ENCODE peak calls at places on chromosome 22, in five cellular contexts. W is IMR-90; Z is CD4-positive, alpha-beta T cell; T is H9; B is K562. F is an unnamed sample.
A peak's percentile ranks its signal among the peaks of the same experiment; 100 is the strongest.

GRCh38 chr22:48520888-48521600 is 1306.6 kb downstream of the BRD1 start:
- DNase-seq in W (no peak), Z (no peak), T (no peak), B (peak; percentile 10), F (no peak)

GRCh38 chr22:30332551-30332950 is 5.8 kb upstream of the TBC1D10A start:
- DNase-seq in W (no peak), Z (no peak), T (no peak), B (no peak), F (no peak)

GRCh38 chr22:32042924-32043323 is at the start of gene SLC5A1:
- DNase-seq in W (no peak), Z (no peak), T (peak; percentile 33), B (no peak), F (peak; percentile 91)

GRCh38 chr22:21000987-21001600 is 824 bp downstream of the THAP7 start:
- DNase-seq in W (no peak), Z (no peak), T (no peak), B (no peak), F (peak; percentile 73)

GRCh38 chr22:30872282-30873041 is 96.1 kb downstream of the MORC2 start:
- DNase-seq in W (no peak), Z (no peak), T (no peak), B (peak; percentile 19), F (no peak)

GRCh38 chr22:28983788-28984441 is 77.7 kb downstream of the C22orf31 start:
- DNase-seq in W (no peak), Z (no peak), T (no peak), B (no peak), F (no peak)

GRCh38 chr22:20741634-20742581 is 32.0 kb upstream of the SERPIND1 start:
- DNase-seq in W (peak; percentile 13), Z (peak; percentile 32), T (no peak), B (peak; percentile 93), F (no peak)

GRCh38 chr22:44386386-44387035 is 73.8 kb upstream of the SHISAL1 start:
- DNase-seq in W (no peak), Z (no peak), T (no peak), B (no peak), F (no peak)

GRCh38 chr22:26689553-26690301 is 32.3 kb downstream of the MIAT start:
- DNase-seq in W (no peak), Z (no peak), T (no peak), B (no peak), F (no peak)

GRCh38 chr22:49677495-49677889 is 150.2 kb downstream of the BRD1 start:
- DNase-seq in W (no peak), Z (no peak), T (peak; percentile 26), B (no peak), F (no peak)

GRCh38 chr22:49674479-49674830 is 153.2 kb downstream of the BRD1 start:
- DNase-seq in W (no peak), Z (no peak), T (no peak), B (no peak), F (no peak)

GRCh38 chr22:49676783-49677494 is 150.7 kb downstream of the BRD1 start:
- DNase-seq in W (no peak), Z (no peak), T (peak; percentile 13), B (no peak), F (no peak)

GRCh38 chr22:49678137-49678841 is 149.4 kb downstream of the BRD1 start:
- DNase-seq in W (no peak), Z (no peak), T (peak; percentile 12), B (no peak), F (no peak)

GRCh38 chr22:49676230-49676629 is 151.4 kb downstream of the BRD1 start:
- DNase-seq in W (no peak), Z (no peak), T (no peak), B (no peak), F (no peak)
- H3K27me3 ChIP-seq in W (peaks cover 8% of the 10 kb centered on the region), Z (peaks cover 8% of the 10 kb centered on the region), T (peaks cover 15% of the 10 kb centered on the region), B (peaks cover 18% of the 10 kb centered on the region), F (peaks cover 12% of the 10 kb centered on the region)

GRCh38 chr22:43152355-43153071 is 1.2 kb downstream of the TSPO start:
- DNase-seq in W (peak; percentile 22), Z (peak; percentile 63), T (no peak), B (no peak), F (peak; percentile 75)
- H3K27ac ChIP-seq in W (peak overlapping the region; percentile 82), Z (peak overlapping the region; percentile 56), T (no peak overlapping the region), B (peak overlapping the region; percentile 76), F (peak overlapping the region; percentile 86)

GRCh38 chr22:46721716-46722115 is 16.3 kb downstream of the CERK start:
- DNase-seq in W (no peak), Z (no peak), T (no peak), B (no peak), F (no peak)

GRCh38 chr22:46723882-46724281 is 14.2 kb downstream of the CERK start:
- DNase-seq in W (no peak), Z (no peak), T (no peak), B (no peak), F (no peak)

GRCh38 chr22:46714550-46714949 is 23.5 kb downstream of the CERK start:
- DNase-seq in W (peak; percentile 57), Z (no peak), T (no peak), B (no peak), F (no peak)

GRCh38 chr22:46725096-46725495 is 13.0 kb downstream of the CERK start:
- DNase-seq in W (no peak), Z (no peak), T (no peak), B (no peak), F (no peak)

GRCh38 chr22:46719921-46720320 is 18.1 kb downstream of the CERK start:
- DNase-seq in W (no peak), Z (no peak), T (no peak), B (no peak), F (no peak)
- H3K27me3 ChIP-seq in W (no peaks in the 10 kb centered on the region), Z (no peaks in the 10 kb centered on the region), T (no peaks in the 10 kb centered on the region), B (no peaks in the 10 kb centered on the region), F (no peaks in the 10 kb centered on the region)

DNA sequence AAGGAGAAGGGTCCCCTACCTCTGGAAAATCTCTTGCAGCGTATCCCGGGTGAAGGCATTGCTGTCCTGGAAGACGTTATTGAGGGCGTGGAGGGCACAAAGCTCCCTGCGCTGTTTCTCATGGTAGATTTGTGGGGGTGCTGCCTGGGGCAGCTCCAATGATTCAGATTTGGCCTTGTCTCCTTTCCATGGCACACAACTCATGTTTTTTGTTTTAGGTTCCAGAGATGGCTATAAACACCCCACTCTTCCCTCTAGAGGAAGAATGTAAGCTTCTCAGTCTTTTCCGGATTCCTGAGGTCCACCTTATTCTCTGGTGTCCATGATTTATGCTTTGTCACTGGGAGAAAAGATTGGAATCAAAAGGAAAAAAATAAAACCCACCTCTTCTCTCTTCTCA is 959 bp downstream of the JOSD1 start:
- DNase-seq in W (peak; percentile 62), Z (no peak), T (no peak), B (no peak), F (no peak)
- H3K27ac ChIP-seq in W (peak overlapping the region; percentile 63), Z (peak overlapping the region; percentile 98), T (no peak overlapping the region), B (peak overlapping the region; percentile 89), F (peak overlapping the region; percentile 94)

GRCh38 chr22:50016988-50017700 is 4.6 kb upstream of the IL17REL start:
- DNase-seq in W (no peak), Z (peak; percentile 22), T (no peak), B (no peak), F (no peak)

GRCh38 chr22:50014655-50015401 is 2.3 kb upstream of the IL17REL start:
- DNase-seq in W (no peak), Z (no peak), T (peak; percentile 28), B (peak; percentile 65), F (peak; percentile 64)

GRCh38 chr22:50017701-50018224 is 5.2 kb upstream of the IL17REL start:
- DNase-seq in W (no peak), Z (no peak), T (no peak), B (no peak), F (no peak)

GRCh38 chr22:50015451-50016307 is 3.1 kb upstream of the IL17REL start:
- DNase-seq in W (no peak), Z (no peak), T (peak; percentile 30), B (no peak), F (no peak)

DNA sequence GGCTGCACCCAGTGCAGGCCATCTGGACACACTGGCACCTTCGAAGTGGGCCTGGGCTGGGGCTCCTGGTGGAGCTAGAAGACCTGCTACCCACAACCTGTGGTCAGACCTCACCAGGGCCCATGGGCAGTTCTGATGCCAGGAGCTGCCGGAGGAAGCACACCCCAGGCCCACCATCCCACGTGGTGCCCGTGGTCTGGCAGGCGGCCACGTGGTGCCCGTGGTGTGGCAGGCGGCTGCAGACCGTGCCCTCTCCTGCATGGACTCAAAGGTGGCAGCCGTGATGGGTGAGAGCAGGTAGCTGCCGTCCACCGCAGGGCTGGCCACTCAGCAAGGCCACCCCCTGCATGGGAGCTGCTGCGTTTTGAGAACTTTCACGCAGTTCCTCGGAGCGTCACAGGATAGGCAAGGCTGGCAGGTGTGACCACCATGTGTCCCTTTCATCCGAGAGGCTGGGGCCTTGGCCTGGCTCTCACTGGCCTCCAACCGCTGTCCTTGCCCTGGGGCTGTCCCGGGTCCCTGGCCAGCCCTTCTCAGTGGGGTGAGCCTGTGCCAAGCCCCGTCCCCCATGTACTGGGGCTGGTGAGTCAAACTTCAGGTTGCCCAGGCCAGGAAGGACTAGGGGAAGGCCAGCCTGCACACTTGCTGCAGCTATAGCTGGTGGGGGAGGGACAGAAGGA is 3.9 kb upstream of the IL17REL start:
- DNase-seq in W (no peak), Z (no peak), T (no peak), B (no peak), F (no peak)
- H3K27me3 ChIP-seq in W (peaks cover 67% of the 10 kb centered on the region), Z (peaks cover 16% of the 10 kb centered on the region), T (peaks cover 12% of the 10 kb centered on the region), B (no peaks in the 10 kb centered on the region), F (no peaks in the 10 kb centered on the region)

GRCh38 chr22:19477321-19478085 is 1.5 kb downstream of the UFD1 start:
- DNase-seq in W (peak; percentile 16), Z (no peak), T (no peak), B (no peak), F (no peak)

GRCh38 chr22:19478086-19478392 is 954 bp downstream of the UFD1 start:
- DNase-seq in W (no peak), Z (no peak), T (no peak), B (no peak), F (no peak)

GRCh38 chr22:19473578-19473977 is 5.4 kb downstream of the UFD1 start:
- DNase-seq in W (no peak), Z (no peak), T (no peak), B (no peak), F (no peak)

GRCh38 chr22:19478466-19479357 is at the start of gene UFD1:
- DNase-seq in W (peak; percentile 81), Z (peak; percentile 71), T (peak; percentile 87), B (peak; percentile 99), F (peak; percentile 88)

GRCh38 chr22:19476023-19476422 is 3.0 kb downstream of the UFD1 start:
- DNase-seq in W (no peak), Z (no peak), T (no peak), B (no peak), F (no peak)
- H3K27ac ChIP-seq in W (no peak overlapping the region), Z (no peak overlapping the region), T (no peak overlapping the region), B (no peak overlapping the region), F (no peak overlapping the region)

DNA sequence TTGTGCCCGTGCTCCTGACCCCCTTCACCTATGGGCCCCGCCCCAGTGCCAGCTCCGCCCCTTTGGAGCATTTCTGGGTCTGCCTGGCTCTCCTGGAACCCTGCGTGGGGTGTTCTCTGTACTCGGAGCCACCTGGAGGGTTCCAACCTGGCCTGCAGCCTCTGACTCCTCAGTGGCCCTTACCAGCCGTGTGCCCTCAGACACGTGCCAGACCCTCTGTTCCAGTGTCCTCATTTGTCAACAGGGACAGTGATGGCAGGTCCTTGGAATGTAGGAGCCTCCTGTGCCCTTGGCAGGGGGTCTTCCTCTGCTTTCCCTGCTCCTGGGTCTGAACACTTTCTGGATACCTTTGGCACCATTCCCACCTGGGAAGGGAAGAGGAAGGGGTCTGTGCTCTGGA is 96.4 kb downstream of the CACNA1I start:
- DNase-seq in W (no peak), Z (no peak), T (no peak), B (no peak), F (no peak)
- H3K27me3 ChIP-seq in W (peaks cover 51% of the 10 kb centered on the region), Z (no peaks in the 10 kb centered on the region), T (peaks cover 4% of the 10 kb centered on the region), B (no peaks in the 10 kb centered on the region), F (no peaks in the 10 kb centered on the region)